ENCODE peak calls at places on chromosome 17, in seven cellular contexts. X is choroid plexus epithelial cell, Y is left ventricle myocardium inferior, F is HFFc6, C is mucosa of descending colon, J is keratinocyte, D is heart right ventricle. S is an unnamed sample.
A peak's percentile ranks its signal among the peaks of the same experiment; 100 is the strongest.

GRCh38 chr17:8629371-8630226 is 926 bp downstream of the MYH10 start:
- DNase-seq in X (no peak), D (peak; percentile 23), Y (peak; percentile 40), F (no peak), C (peak; percentile 45), J (no peak), S (peak; percentile 30)

GRCh38 chr17:79897243-79898063 is 58.2 kb upstream of the CBX4 start:
- DNase-seq in D (no peak), J (no peak), C (no peak), Y (no peak), F (no peak), X (no peak), S (no peak)

GRCh38 chr17:42409467-42410351 is 13.3 kb downstream of the CAVIN1 start:
- DNase-seq in Y (peak; percentile 67), D (no peak), F (peak; percentile 84), X (peak; percentile 91), J (no peak), C (peak; percentile 25), S (peak; percentile 96)

GRCh38 chr17:1438593-1439083 is 17.4 kb downstream of the CRK start:
- DNase-seq in C (no peak), X (peak; percentile 75), Y (no peak), J (no peak), F (peak; percentile 81), D (no peak), S (no peak)

GRCh38 chr17:34609210-34609609 is 29.8 kb downstream of the TMEM132E start:
- DNase-seq in X (no peak), J (no peak), Y (no peak), F (no peak), C (no peak), D (no peak), S (no peak)

GRCh38 chr17:78379134-78379497 is 667 bp downstream of the PGS1 start:
- DNase-seq in D (no peak), J (no peak), C (no peak), Y (no peak), F (peak; percentile 83), X (peak; percentile 92), S (peak; percentile 62)

GRCh38 chr17:73851921-73852320 is 207.7 kb upstream of the SDK2 start:
- DNase-seq in D (no peak), X (no peak), C (no peak), J (no peak), Y (no peak), F (no peak), S (no peak)

GRCh38 chr17:29836643-29837042 is 93.4 kb downstream of the SSH2 start:
- DNase-seq in F (peak; percentile 21), J (no peak), C (no peak), Y (no peak), X (peak; percentile 47), D (no peak), S (no peak)

GRCh38 chr17:78426293-78426879 is 47.9 kb downstream of the PGS1 start:
- DNase-seq in D (no peak), C (no peak), Y (no peak), X (no peak), F (no peak), J (no peak), S (no peak)

GRCh38 chr17:2689411-2690164 is 22.0 kb downstream of the CLUH start:
- DNase-seq in Y (peak; percentile 25), C (peak; percentile 33), F (no peak), X (no peak), D (peak; percentile 5), J (no peak), S (no peak)

GRCh38 chr17:40517286-40517662 is 15.9 kb upstream of the TNS4 start:
- DNase-seq in X (no peak), Y (no peak), C (no peak), J (no peak), D (no peak), F (no peak), S (no peak)

GRCh38 chr17:55144518-55144917 is 120.2 kb upstream of the HLF start:
- DNase-seq in Y (no peak), D (no peak), X (no peak), C (no peak), J (no peak), F (no peak), S (no peak)

DNA sequence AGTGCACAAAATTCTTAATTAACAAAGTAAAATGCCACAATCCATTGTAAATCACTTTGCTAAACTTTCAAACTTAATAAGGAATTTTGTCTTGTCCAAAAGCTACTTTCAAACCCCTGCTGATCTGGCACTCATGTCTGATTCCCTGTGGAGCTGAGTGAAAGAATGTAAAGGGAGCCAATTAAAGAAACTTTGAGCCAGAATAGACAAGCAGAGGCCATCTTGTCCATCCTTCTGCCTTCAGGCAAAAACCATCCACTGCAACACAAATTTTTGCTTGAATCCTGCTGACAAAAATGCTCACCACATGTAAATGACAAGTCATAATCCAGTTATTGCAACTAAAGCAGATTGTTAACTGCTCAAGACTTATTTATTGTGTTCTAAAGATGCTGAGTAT is 124.0 kb upstream of the HLF start:
- DNase-seq in Y (no peak), D (no peak), C (no peak), J (no peak), F (no peak), X (peak; percentile 20), S (no peak)
- TF ChIP-seq CTCF in Y (no peak), D (no peak), C (no peak), J (no peak), F (no peak), X (no peak), S (no peak)

GRCh38 chr17:37191219-37191618 is 184.6 kb upstream of the C17orf78 start:
- DNase-seq in C (no peak), F (peak; percentile 35), D (no peak), J (no peak), Y (no peak), X (peak; percentile 55), S (no peak)

GRCh38 chr17:37190493-37190892 is 185.3 kb upstream of the C17orf78 start:
- DNase-seq in Y (no peak), D (no peak), J (no peak), F (no peak), X (no peak), C (no peak), S (no peak)

DNA sequence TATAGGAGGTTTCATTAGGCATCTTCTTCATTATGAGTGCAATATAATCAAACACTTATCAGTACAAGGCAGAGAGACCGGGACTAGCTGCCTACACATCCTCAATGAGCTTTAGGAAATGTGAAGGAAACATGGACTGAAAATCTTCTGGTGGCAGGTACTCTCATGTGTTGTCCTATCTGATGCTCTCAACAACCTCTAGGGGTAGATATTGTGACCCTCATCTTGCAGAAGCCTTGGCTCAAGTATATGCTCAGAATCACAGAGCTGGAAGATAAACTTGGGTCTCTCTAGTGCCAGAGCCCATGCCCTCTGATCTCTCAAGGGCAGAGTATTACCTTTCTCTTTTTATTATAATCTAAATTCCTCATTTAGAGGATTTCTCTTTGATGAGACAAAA is 181.6 kb upstream of the C17orf78 start:
- DNase-seq in Y (no peak), F (no peak), X (no peak), D (no peak), C (no peak), J (no peak), S (no peak)
- TF ChIP-seq CTCF in Y (no peak), F (no peak), X (no peak), D (no peak), C (no peak), J (no peak), S (no peak)

DNA sequence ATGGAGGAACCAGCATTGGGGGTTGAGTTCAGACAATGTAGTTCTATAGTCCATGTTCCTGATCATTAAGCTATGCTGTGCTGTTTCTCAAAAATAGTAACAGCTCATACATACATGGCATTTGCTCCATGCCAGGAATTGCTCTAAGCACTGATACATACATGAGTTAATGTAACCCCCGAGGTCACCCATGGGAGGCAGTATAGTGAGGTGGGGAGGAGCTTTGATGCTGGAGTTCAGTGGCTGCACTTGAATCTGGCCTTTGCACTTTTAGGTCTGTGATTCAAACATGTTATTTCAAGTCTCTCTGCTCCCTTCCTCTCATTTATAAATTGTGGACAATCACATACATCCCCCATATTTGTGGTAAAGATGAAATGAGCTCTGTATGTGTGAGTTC is 223.1 kb upstream of the WSB1 start:
- DNase-seq in C (no peak), Y (no peak), J (no peak), D (no peak), F (no peak), X (no peak), S (no peak)
- TF ChIP-seq CTCF in C (no peak), Y (no peak), J (no peak), D (no peak), F (no peak), X (no peak), S (no peak)

GRCh38 chr17:18321309-18321708 is 6.2 kb downstream of the SMCR8 start:
- DNase-seq in D (no peak), Y (no peak), F (no peak), X (peak; percentile 28), C (no peak), J (no peak), S (no peak)
- TF ChIP-seq CTCF in D (no peak), Y (peak; percentile 30), F (peak; percentile 46), X (peak; percentile 42), C (no peak), J (peak; percentile 12), S (no peak)

DNA sequence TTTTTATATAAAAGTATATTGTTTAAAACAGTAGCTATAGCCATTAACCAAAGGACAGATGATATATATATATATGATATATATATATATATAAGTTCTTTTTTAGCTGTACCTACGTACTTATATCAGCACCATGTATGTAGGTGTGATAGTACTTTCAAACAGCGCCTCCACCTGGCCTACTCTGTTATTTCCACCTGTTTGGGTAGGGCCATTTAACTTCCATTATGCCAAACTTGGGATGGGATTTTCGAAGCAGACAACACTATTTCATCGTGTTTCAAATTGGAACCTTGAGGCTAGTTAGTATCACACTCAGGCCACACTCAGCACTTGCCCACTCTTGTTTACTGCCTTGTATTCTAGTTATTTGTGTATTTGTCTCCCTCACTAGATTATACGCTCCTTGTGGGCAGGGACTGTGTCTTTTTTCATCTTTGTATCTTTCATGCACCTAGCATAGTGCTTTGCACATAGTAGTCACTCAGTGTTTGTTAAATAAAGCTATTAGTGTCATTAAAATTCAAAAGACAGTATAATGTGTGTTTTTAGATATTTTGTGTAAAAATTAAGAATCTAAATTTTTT is 11.8 kb upstream of the CLTC start:
- DNase-seq in Y (no peak), D (no peak), X (peak; percentile 25), J (no peak), C (no peak), F (no peak), S (no peak)
- TF ChIP-seq CTCF in Y (no peak), D (no peak), X (peak; percentile 38), J (no peak), C (no peak), F (peak; percentile 72), S (no peak)

GRCh38 chr17:51640108-51640622 is 379.8 kb downstream of the UTP18 start:
- DNase-seq in Y (no peak), X (peak; percentile 0), F (no peak), J (no peak), C (no peak), D (no peak), S (peak; percentile 59)

GRCh38 chr17:51638909-51639308 is 378.6 kb downstream of the UTP18 start:
- DNase-seq in X (no peak), D (no peak), J (no peak), C (no peak), Y (no peak), F (no peak), S (no peak)

GRCh38 chr17:51641999-51642398 is 381.7 kb downstream of the UTP18 start:
- DNase-seq in D (no peak), J (no peak), X (no peak), F (no peak), C (no peak), Y (no peak), S (no peak)

GRCh38 chr17:51636291-51636690 is 375.9 kb downstream of the UTP18 start:
- DNase-seq in D (no peak), C (no peak), J (no peak), F (no peak), Y (no peak), X (no peak), S (no peak)
- TF ChIP-seq CTCF in D (no peak), C (no peak), J (no peak), F (no peak), Y (no peak), X (no peak), S (no peak)

S was measured in RWPE1.